ENCODE peak calls at places on chromosomes 7 and 10, in five cellular contexts. L is T-helper 2 cell; O is non-pigmented ciliary epithelial cell; C is activated naive CD4-positive, alpha-beta T cell treated with anti-CD3 and anti-CD28 coated beads, Interleukin-2, amount 10 ng/mL, durations not matched to agents 7 days and 5 days; G is stimulated activated CD8-positive, alpha-beta memory T cell treated with anti-CD3 and anti-CD28 coated beads, Interleukin-4, amount 100 ng/mL, for 1 hour. X is an unnamed sample.

GRCh38 chr10:93113042-93113441 is 39.3 kb downstream of the CYP26A1 start:
- DNase-seq in O (no peak), G (no peak), L (no peak), C (no peak), X (no peak)

GRCh38 chr10:116993610-116994009 is 11.4 kb downstream of the SHTN1 start:
- DNase-seq in L (no peak), O (no peak), G (no peak), C (no peak), X (no peak)

GRCh38 chr7:2637505-2638223 is 5.9 kb downstream of the TTYH3 start:
- DNase-seq in L (no peak), C (no peak), G (no peak), O (no peak), X (no peak)

GRCh38 chr7:24926623-24927539 is 53.1 kb downstream of the OSBPL3 start:
- DNase-seq in L (no peak), O (no peak), C (no peak), G (no peak), X (peak; percentile 72)

GRCh38 chr7:11540271-11540761 is 291.7 kb downstream of the THSD7A start:
- DNase-seq in L (no peak), G (no peak), C (no peak), O (peak; percentile 28), X (no peak)

GRCh38 chr10:44962870-44963738 is 3.5 kb downstream of the RASSF4 start:
- DNase-seq in L (no peak), C (no peak), O (no peak), G (no peak), X (no peak)

GRCh38 chr10:35351021-35351420 is 14.7 kb downstream of the CCNY start:
- DNase-seq in L (no peak), O (no peak), C (no peak), G (no peak), X (no peak)

GRCh38 chr7:26492816-26493215 is 201.2 kb downstream of the SNX10 start:
- DNase-seq in O (no peak), G (no peak), C (no peak), L (no peak), X (no peak)

GRCh38 chr10:670990-671389 is 18.5 kb downstream of the DIP2C start:
- DNase-seq in G (no peak), O (no peak), C (no peak), L (no peak), X (no peak)

GRCh38 chr10:13614530-13615332 is 28.0 kb downstream of the PRPF18 start:
- DNase-seq in L (no peak), G (no peak), O (peak; percentile 13), C (no peak), X (peak; percentile 80)

GRCh38 chr10:15744217-15744865 is 24.6 kb upstream of the ITGA8 start:
- DNase-seq in L (no peak), O (no peak), G (no peak), C (peak; percentile 63), X (no peak)

GRCh38 chr10:89645742-89646172 is 715 bp upstream of the PANK1 start:
- DNase-seq in L (no peak), O (no peak), G (no peak), C (no peak), X (no peak)

GRCh38 chr10:72665925-72666324 is 26.0 kb upstream of the MCU start:
- DNase-seq in C (no peak), G (no peak), O (no peak), L (no peak), X (peak; percentile 16)

GRCh38 chr7:107258737-107259136 is 89.9 kb downstream of the HBP1 start:
- DNase-seq in O (no peak), L (no peak), G (no peak), C (no peak), X (no peak)

GRCh38 chr7:139737221-139738100 is 40.3 kb downstream of the HIPK2 start:
- DNase-seq in G (no peak), L (no peak), C (peak; percentile 53), O (no peak), X (no peak)

GRCh38 chr10:46248651-46249131 is 38.1 kb upstream of the ANTXRL start:
- DNase-seq in C (no peak), L (no peak), G (no peak), O (no peak), X (no peak)

GRCh38 chr7:158782638-158783490 is 46.4 kb downstream of the ESYT2 start:
- DNase-seq in L (no peak), G (no peak), C (peak; percentile 30), O (no peak), X (peak; percentile 17)

GRCh38 chr10:113576853-113577252 is 24.0 kb downstream of the HABP2 start:
- DNase-seq in O (no peak), G (no peak), L (no peak), C (peak; percentile 48), X (no peak)

GRCh38 chr10:80487791-80488538 is 33.9 kb downstream of the TSPAN14 start:
- DNase-seq in O (no peak), G (no peak), C (peak; percentile 82), L (no peak), X (no peak)

GRCh38 chr7:96792115-96792514 is 82.5 kb upstream of the SEM1 start:
- DNase-seq in G (no peak), L (no peak), O (no peak), C (no peak), X (no peak)

GRCh38 chr10:71492871-71493270 is 96.2 kb downstream of the CDH23 start:
- DNase-seq in L (no peak), G (no peak), C (no peak), O (no peak), X (no peak)

X was measured in GM04504.